ENCODE peak calls at places on chromosomes 2 and 18, in six cellular contexts. W is HCT116, D is EL, Y is amniotic epithelial cell, J is dermis microvascular lymphatic vessel endothelial cell, H is posterior cingulate gyrus. B is an unnamed sample.

GRCh38 chr18:24397694-24398365 is at the start of gene OSBPL1A:
- DNase-seq in J (peak), W (peak), Y (peak), D (peak), H (peak), B (peak)

GRCh38 chr2:230425377-230425776 is 9.4 kb downstream of the SP100 start:
- DNase-seq in Y (no peak), H (no peak), W (no peak), J (no peak), D (no peak), B (no peak)

GRCh38 chr18:75165926-75166325 is 43.0 kb downstream of the PTGR3 start:
- DNase-seq in Y (no peak), D (no peak), H (no peak), J (no peak), W (no peak), B (no peak)

GRCh38 chr2:174664084-174664759 is 66.6 kb upstream of the WIPF1 start:
- DNase-seq in J (no peak), D (peak), W (no peak), H (no peak), Y (peak), B (no peak)

GRCh38 chr2:102251042-102251848 is 60.1 kb upstream of the IL1RL1 start:
- DNase-seq in W (no peak), D (peak), J (no peak), H (no peak), Y (peak), B (peak)

GRCh38 chr18:13452448-13452811 is 233.9 kb downstream of the LDLRAD4 start:
- DNase-seq in J (no peak), H (peak), W (no peak), D (peak), Y (peak), B (no peak)

GRCh38 chr2:9095690-9096089 is 92.2 kb upstream of the MBOAT2 start:
- DNase-seq in H (peak), W (no peak), D (no peak), Y (peak), J (no peak), B (no peak)

GRCh38 chr2:100752628-100753333 is 67.2 kb upstream of the NPAS2 start:
- DNase-seq in H (no peak), Y (peak), D (peak), W (no peak), J (peak), B (no peak)

GRCh38 chr2:149441255-149441654 is 110.9 kb downstream of the LYPD6 start:
- DNase-seq in D (peak), H (no peak), Y (peak), W (no peak), J (no peak), B (no peak)

GRCh38 chr2:193966590-193966989 is 1690.4 kb upstream of the SLC39A10 start:
- DNase-seq in J (no peak), Y (peak), W (peak), H (no peak), D (peak), B (peak)

GRCh38 chr2:211822686-211823335 is 715.8 kb downstream of the ERBB4 start:
- DNase-seq in D (no peak), J (no peak), Y (no peak), W (no peak), H (no peak), B (no peak)

GRCh38 chr18:12062974-12063373 is 30.7 kb upstream of the ANKRD62 start:
- DNase-seq in D (no peak), H (no peak), Y (no peak), W (no peak), J (no peak), B (no peak)